ENCODE peak calls at places on chromosomes 3 and 15, in five cellular contexts. W is stimulated activated CD4-positive, alpha-beta T cell treated with anti-CD3 and anti-CD28 coated beads, Interleukin-12 subunit alpha, Interleukin-12 subunit beta, amount 100 ng/mL, for 48 hours; Z is activated T-cell treated with anti-CD3 and anti-CD28 coated beads for 24 hours; P is retina; X is neural crest cell. A is an unnamed sample.

GRCh38 chr15:96470682-96471290 is 140.3 kb downstream of the NR2F2 start:
- DNase-seq in W (no peak), Z (no peak), P (peak), X (no peak), A (no peak)

GRCh38 chr3:43773273-43774104 is 82.8 kb downstream of the ABHD5 start:
- DNase-seq in W (no peak), Z (no peak), P (peak), X (no peak), A (no peak)

GRCh38 chr3:197362086-197362485 is 63.7 kb upstream of the DLG1 start:
- DNase-seq in W (no peak), Z (no peak), P (no peak), X (no peak), A (no peak)

GRCh38 chr3:146334151-146334550 is 83.2 kb upstream of the PLSCR4 start:
- DNase-seq in W (no peak), Z (no peak), P (no peak), X (no peak), A (peak)

GRCh38 chr3:14324224-14324944 is 78.0 kb upstream of the SLC6A6 start:
- DNase-seq in W (no peak), Z (no peak), P (no peak), X (no peak), A (no peak)

GRCh38 chr15:58252586-58253323 is 114.6 kb downstream of the AQP9 start:
- DNase-seq in W (no peak), Z (no peak), P (no peak), X (no peak), A (no peak)

GRCh38 chr3:58356054-58356453 is 23.4 kb downstream of the PXK start:
- DNase-seq in W (no peak), Z (no peak), P (no peak), X (no peak), A (no peak)

GRCh38 chr3:112814256-112814655 is 32.4 kb downstream of the CD200R1L start:
- DNase-seq in W (no peak), Z (no peak), P (no peak), X (no peak), A (no peak)

GRCh38 chr3:30124435-30125390 is 481.7 kb upstream of the TGFBR2 start:
- DNase-seq in W (no peak), Z (no peak), P (peak), X (no peak), A (no peak)

GRCh38 chr3:37813403-37813802 is 48.3 kb upstream of the CTDSPL start:
- DNase-seq in W (no peak), Z (no peak), P (no peak), X (no peak), A (no peak)

GRCh38 chr3:44021646-44022594 is 219.8 kb upstream of the TOPAZ1 start:
- DNase-seq in W (no peak), Z (no peak), P (peak), X (peak), A (peak)